ENCODE peak calls at places on chromosomes 1 and 21, in seven cellular contexts. One of them, this sample, is unnamed.

GRCh38 chr1:81304187-81304586 is 496.5 kb upstream of the ADGRL2 start:
- DNase-seq in suprapubic skin: no peak
- DNase-seq in astrocyte of the cerebellum: no peak
- DNase-seq in heart left ventricle: no peak
- DNase-seq in H9: no peak
- DNase-seq in AG10803: peak; percentile 40
- DNase-seq in esophagus squamous epithelium: no peak
- DNase-seq in this sample: no peak

GRCh38 chr1:185996211-185996610 is 262.0 kb downstream of the HMCN1 start:
- DNase-seq in suprapubic skin: no peak
- DNase-seq in astrocyte of the cerebellum: peak; percentile 36
- DNase-seq in heart left ventricle: peak; percentile 49
- DNase-seq in H9: no peak
- DNase-seq in AG10803: peak; percentile 74
- DNase-seq in esophagus squamous epithelium: no peak
- DNase-seq in this sample: no peak

GRCh38 chr1:83497563-83497962 is 501.4 kb downstream of the TTLL7 start:
- DNase-seq in suprapubic skin: no peak
- DNase-seq in astrocyte of the cerebellum: no peak
- DNase-seq in heart left ventricle: no peak
- DNase-seq in H9: peak; percentile 27
- DNase-seq in AG10803: no peak
- DNase-seq in esophagus squamous epithelium: no peak
- DNase-seq in this sample: no peak

GRCh38 chr1:175774921-175775320 is 31.5 kb upstream of the TNR start:
- DNase-seq in suprapubic skin: no peak
- DNase-seq in astrocyte of the cerebellum: no peak
- DNase-seq in heart left ventricle: no peak
- DNase-seq in H9: peak; percentile 50
- DNase-seq in AG10803: no peak
- DNase-seq in esophagus squamous epithelium: no peak
- DNase-seq in this sample: no peak

GRCh38 chr1:33680281-33680840 is 183.5 kb upstream of the HMGB4 start:
- DNase-seq in suprapubic skin: no peak
- DNase-seq in astrocyte of the cerebellum: no peak
- DNase-seq in heart left ventricle: no peak
- DNase-seq in H9: no peak
- DNase-seq in AG10803: no peak
- DNase-seq in esophagus squamous epithelium: no peak
- DNase-seq in this sample: no peak

GRCh38 chr1:55179177-55179835 is 35.9 kb downstream of the USP24 start:
- DNase-seq in suprapubic skin: no peak
- DNase-seq in astrocyte of the cerebellum: no peak
- DNase-seq in heart left ventricle: no peak
- DNase-seq in H9: no peak
- DNase-seq in AG10803: no peak
- DNase-seq in esophagus squamous epithelium: no peak
- DNase-seq in this sample: no peak

GRCh38 chr1:20164694-20165202 is 21.1 kb upstream of the UBXN10 start:
- DNase-seq in suprapubic skin: no peak
- DNase-seq in astrocyte of the cerebellum: no peak
- DNase-seq in heart left ventricle: peak; percentile 77
- DNase-seq in H9: no peak
- DNase-seq in AG10803: no peak
- DNase-seq in esophagus squamous epithelium: no peak
- DNase-seq in this sample: no peak

GRCh38 chr1:145955436-145955835 is 2.4 kb downstream of the LIX1L start:
- DNase-seq in suprapubic skin: no peak
- DNase-seq in astrocyte of the cerebellum: no peak
- DNase-seq in heart left ventricle: no peak
- DNase-seq in H9: no peak
- DNase-seq in AG10803: peak; percentile 77
- DNase-seq in esophagus squamous epithelium: no peak
- DNase-seq in this sample: no peak

GRCh38 chr1:204623894-204624361 is 61.6 kb downstream of the LRRN2 start:
- DNase-seq in suprapubic skin: no peak
- DNase-seq in astrocyte of the cerebellum: no peak
- DNase-seq in heart left ventricle: no peak
- DNase-seq in H9: peak; percentile 63
- DNase-seq in AG10803: no peak
- DNase-seq in esophagus squamous epithelium: no peak
- DNase-seq in this sample: peak; percentile 38

GRCh38 chr1:116064616-116065015 is 46.6 kb upstream of the MAB21L3 start:
- DNase-seq in suprapubic skin: no peak
- DNase-seq in astrocyte of the cerebellum: no peak
- DNase-seq in heart left ventricle: no peak
- DNase-seq in H9: no peak
- DNase-seq in AG10803: peak; percentile 76
- DNase-seq in esophagus squamous epithelium: no peak
- DNase-seq in this sample: no peak

GRCh38 chr1:171313835-171314320 is at the start of gene FMO4:
- DNase-seq in suprapubic skin: peak; percentile 86
- DNase-seq in astrocyte of the cerebellum: peak; percentile 99
- DNase-seq in heart left ventricle: no peak
- DNase-seq in H9: peak; percentile 94
- DNase-seq in AG10803: peak; percentile 99
- DNase-seq in esophagus squamous epithelium: peak; percentile 72
- DNase-seq in this sample: peak; percentile 74

GRCh38 chr1:29415156-29415830 is 179.0 kb downstream of the PTPRU start:
- DNase-seq in suprapubic skin: no peak
- DNase-seq in astrocyte of the cerebellum: no peak
- DNase-seq in heart left ventricle: no peak
- DNase-seq in H9: peak; percentile 74
- DNase-seq in AG10803: no peak
- DNase-seq in esophagus squamous epithelium: no peak
- DNase-seq in this sample: no peak

GRCh38 chr1:8133657-8134430 is 107.7 kb upstream of the ERRFI1 start:
- DNase-seq in suprapubic skin: peak; percentile 86
- DNase-seq in astrocyte of the cerebellum: peak; percentile 94
- DNase-seq in heart left ventricle: no peak
- DNase-seq in H9: no peak
- DNase-seq in AG10803: peak; percentile 95
- DNase-seq in esophagus squamous epithelium: no peak
- DNase-seq in this sample: no peak

GRCh38 chr1:174788981-174789380 is 210.8 kb upstream of the CACYBP start:
- DNase-seq in suprapubic skin: no peak
- DNase-seq in astrocyte of the cerebellum: peak; percentile 64
- DNase-seq in heart left ventricle: no peak
- DNase-seq in H9: no peak
- DNase-seq in AG10803: peak; percentile 91
- DNase-seq in esophagus squamous epithelium: no peak
- DNase-seq in this sample: no peak

GRCh38 chr1:226626577-226626956 is 78.0 kb downstream of the STUM start:
- DNase-seq in suprapubic skin: peak; percentile 89
- DNase-seq in astrocyte of the cerebellum: peak; percentile 37
- DNase-seq in heart left ventricle: peak; percentile 83
- DNase-seq in H9: peak; percentile 83
- DNase-seq in AG10803: peak; percentile 59
- DNase-seq in esophagus squamous epithelium: no peak
- DNase-seq in this sample: peak; percentile 70

GRCh38 chr1:59272507-59272906 is 24.4 kb upstream of the FGGY start:
- DNase-seq in suprapubic skin: no peak
- DNase-seq in astrocyte of the cerebellum: no peak
- DNase-seq in heart left ventricle: no peak
- DNase-seq in H9: no peak
- DNase-seq in AG10803: peak; percentile 69
- DNase-seq in esophagus squamous epithelium: no peak
- DNase-seq in this sample: no peak

GRCh38 chr1:162632743-162633326 is 571 bp downstream of the DDR2 start:
- DNase-seq in suprapubic skin: no peak
- DNase-seq in astrocyte of the cerebellum: no peak
- DNase-seq in heart left ventricle: no peak
- DNase-seq in H9: no peak
- DNase-seq in AG10803: peak; percentile 74
- DNase-seq in esophagus squamous epithelium: no peak
- DNase-seq in this sample: no peak

GRCh38 chr1:159199901-159200300 is 4.8 kb upstream of the ACKR1 start:
- DNase-seq in suprapubic skin: no peak
- DNase-seq in astrocyte of the cerebellum: no peak
- DNase-seq in heart left ventricle: no peak
- DNase-seq in H9: no peak
- DNase-seq in AG10803: no peak
- DNase-seq in esophagus squamous epithelium: no peak
- DNase-seq in this sample: no peak

GRCh38 chr1:236748471-236748870 is 46.6 kb upstream of the MTR start:
- DNase-seq in suprapubic skin: no peak
- DNase-seq in astrocyte of the cerebellum: no peak
- DNase-seq in heart left ventricle: no peak
- DNase-seq in H9: no peak
- DNase-seq in AG10803: no peak
- DNase-seq in esophagus squamous epithelium: no peak
- DNase-seq in this sample: no peak

GRCh38 chr1:41158147-41158875 is 83.8 kb downstream of the SCMH1 start:
- DNase-seq in suprapubic skin: no peak
- DNase-seq in astrocyte of the cerebellum: no peak
- DNase-seq in heart left ventricle: no peak
- DNase-seq in H9: no peak
- DNase-seq in AG10803: no peak
- DNase-seq in esophagus squamous epithelium: no peak
- DNase-seq in this sample: no peak

DNA sequence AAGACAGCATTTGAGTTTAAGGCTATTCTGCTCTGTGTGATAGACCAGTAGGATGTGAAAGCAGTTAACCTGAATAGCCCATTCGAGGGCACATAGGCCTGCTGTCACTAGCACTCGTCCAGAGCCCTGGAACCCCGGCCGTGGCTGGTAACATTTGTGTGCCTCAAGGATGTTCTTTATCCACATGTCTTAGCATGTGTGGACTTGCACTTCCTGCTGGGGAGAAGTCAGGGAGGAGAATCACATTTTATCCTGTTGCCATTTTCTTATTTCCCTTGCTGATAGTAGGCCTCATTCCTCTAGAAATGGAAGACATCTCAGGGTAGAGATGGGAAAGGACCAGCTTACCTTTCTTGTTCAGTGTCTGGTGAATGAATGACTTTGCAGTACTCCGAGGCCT is 54.7 kb downstream of the VPS13D start:
- DNase-seq in suprapubic skin: no peak
- DNase-seq in astrocyte of the cerebellum: no peak
- DNase-seq in heart left ventricle: no peak
- DNase-seq in H9: no peak
- DNase-seq in AG10803: no peak
- DNase-seq in esophagus squamous epithelium: no peak
- DNase-seq in this sample: no peak
- TF ChIP-seq CTCF in suprapubic skin: no peak
- TF ChIP-seq CTCF in astrocyte of the cerebellum: no peak
- TF ChIP-seq CTCF in heart left ventricle: no peak
- TF ChIP-seq CTCF in H9: no peak
- TF ChIP-seq CTCF in AG10803: no peak
- TF ChIP-seq CTCF in esophagus squamous epithelium: no peak
- TF ChIP-seq CTCF in this sample: no peak

GRCh38 chr1:114620419-114620818 is 39.0 kb upstream of the BCAS2 start:
- DNase-seq in suprapubic skin: no peak
- DNase-seq in astrocyte of the cerebellum: no peak
- DNase-seq in heart left ventricle: no peak
- DNase-seq in H9: no peak
- DNase-seq in AG10803: no peak
- DNase-seq in esophagus squamous epithelium: no peak
- DNase-seq in this sample: no peak
- TF ChIP-seq CTCF in suprapubic skin: no peak
- TF ChIP-seq CTCF in astrocyte of the cerebellum: no peak
- TF ChIP-seq CTCF in heart left ventricle: no peak
- TF ChIP-seq CTCF in H9: no peak
- TF ChIP-seq CTCF in AG10803: no peak
- TF ChIP-seq CTCF in esophagus squamous epithelium: no peak
- TF ChIP-seq CTCF in this sample: no peak

DNA sequence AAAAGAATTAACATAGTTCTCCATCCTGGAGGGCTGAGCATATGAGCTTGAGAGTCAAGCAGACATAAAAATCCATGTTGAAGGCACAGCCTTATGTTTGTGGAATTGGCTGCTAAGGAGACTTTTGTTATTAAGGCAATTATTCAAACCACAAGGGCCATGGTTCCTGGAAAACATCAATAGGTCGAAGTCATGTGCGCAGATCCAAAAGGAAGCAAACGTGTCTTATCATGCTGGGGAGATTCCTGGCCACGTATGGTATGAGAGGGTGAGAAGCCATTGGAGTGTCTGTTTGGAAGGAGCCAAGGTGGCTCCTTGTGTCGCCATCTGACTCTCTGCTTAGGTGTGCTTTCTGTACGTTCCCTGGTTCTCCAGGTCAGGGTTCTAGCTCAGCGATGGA is 61.8 kb upstream of the COA6 start:
- DNase-seq in suprapubic skin: no peak
- DNase-seq in astrocyte of the cerebellum: no peak
- DNase-seq in heart left ventricle: no peak
- DNase-seq in H9: no peak
- DNase-seq in AG10803: no peak
- DNase-seq in esophagus squamous epithelium: no peak
- DNase-seq in this sample: no peak
- TF ChIP-seq CTCF in suprapubic skin: no peak
- TF ChIP-seq CTCF in astrocyte of the cerebellum: no peak
- TF ChIP-seq CTCF in heart left ventricle: no peak
- TF ChIP-seq CTCF in H9: no peak
- TF ChIP-seq CTCF in AG10803: no peak
- TF ChIP-seq CTCF in esophagus squamous epithelium: no peak
- TF ChIP-seq CTCF in this sample: no peak

GRCh38 chr21:42112223-42112622 is 41.1 kb downstream of the UMODL1 start:
- DNase-seq in suprapubic skin: no peak
- DNase-seq in astrocyte of the cerebellum: no peak
- DNase-seq in heart left ventricle: no peak
- DNase-seq in H9: no peak
- DNase-seq in AG10803: no peak
- DNase-seq in esophagus squamous epithelium: no peak
- DNase-seq in this sample: no peak

GRCh38 chr21:42115136-42115683 is 44.1 kb downstream of the UMODL1 start:
- DNase-seq in suprapubic skin: no peak
- DNase-seq in astrocyte of the cerebellum: no peak
- DNase-seq in heart left ventricle: peak; percentile 37
- DNase-seq in H9: no peak
- DNase-seq in AG10803: no peak
- DNase-seq in esophagus squamous epithelium: no peak
- DNase-seq in this sample: no peak

GRCh38 chr21:42112857-42113256 is 41.7 kb downstream of the UMODL1 start:
- DNase-seq in suprapubic skin: no peak
- DNase-seq in astrocyte of the cerebellum: no peak
- DNase-seq in heart left ventricle: no peak
- DNase-seq in H9: no peak
- DNase-seq in AG10803: peak; percentile 29
- DNase-seq in esophagus squamous epithelium: no peak
- DNase-seq in this sample: no peak

GRCh38 chr21:42114646-42115045 is 43.5 kb downstream of the UMODL1 start:
- DNase-seq in suprapubic skin: no peak
- DNase-seq in astrocyte of the cerebellum: no peak
- DNase-seq in heart left ventricle: peak; percentile 11
- DNase-seq in H9: no peak
- DNase-seq in AG10803: no peak
- DNase-seq in esophagus squamous epithelium: no peak
- DNase-seq in this sample: no peak

DNA sequence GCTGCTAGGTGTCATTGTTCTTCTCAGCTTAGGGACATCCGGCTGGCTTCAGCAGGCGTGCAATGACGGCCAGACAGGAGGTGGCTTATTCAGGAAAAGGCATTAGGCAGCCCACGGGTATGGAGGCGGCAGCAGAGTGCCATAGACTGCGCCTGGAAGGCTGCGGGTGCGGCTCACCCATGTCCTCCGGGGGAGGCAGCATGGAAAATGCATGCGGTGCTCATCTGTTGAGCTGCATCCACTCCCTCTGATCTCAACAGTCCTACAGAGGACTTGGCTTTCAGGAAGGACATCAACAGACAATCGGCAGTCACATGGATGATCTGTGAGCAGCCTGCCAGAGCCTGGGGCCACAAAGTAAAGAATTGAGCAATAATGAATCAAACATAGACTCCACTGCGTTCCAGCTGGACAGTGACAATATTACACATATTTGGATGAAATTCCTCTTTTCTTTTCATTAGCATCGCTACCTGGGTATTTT is 42.9 kb downstream of the UMODL1 start:
- DNase-seq in suprapubic skin: no peak
- DNase-seq in astrocyte of the cerebellum: no peak
- DNase-seq in heart left ventricle: peak; percentile 54
- DNase-seq in H9: no peak
- DNase-seq in AG10803: peak; percentile 59
- DNase-seq in esophagus squamous epithelium: no peak
- DNase-seq in this sample: no peak
- TF ChIP-seq CTCF in suprapubic skin: no peak
- TF ChIP-seq CTCF in astrocyte of the cerebellum: no peak
- TF ChIP-seq CTCF in heart left ventricle: no peak
- TF ChIP-seq CTCF in H9: no peak
- TF ChIP-seq CTCF in AG10803: peak; percentile 50
- TF ChIP-seq CTCF in esophagus squamous epithelium: peak; percentile 48
- TF ChIP-seq CTCF in this sample: no peak

This sample was measured in nephron progenitor cell.